ENCODE peak calls at places on chromosomes 3 and 15, in four cellular contexts. M is CD4-positive, alpha-beta T cell; G is endothelial cell; P is stomach. J is an unnamed sample.

GRCh38 chr15:57306944-57307411 is 69.3 kb upstream of the CGNL1 start:
- DNase-seq in M (no peak), G (no peak), P (no peak), J (no peak)

GRCh38 chr3:155138677-155139076 is 58.6 kb downstream of the MME start:
- DNase-seq in M (no peak), G (no peak), P (no peak), J (no peak)

GRCh38 chr3:138296639-138297038 is 33.0 kb downstream of the NME9 start:
- DNase-seq in M (no peak), G (no peak), P (no peak), J (no peak)

GRCh38 chr3:67239362-67239761 is 241.3 kb downstream of the KBTBD8 start:
- DNase-seq in M (no peak), G (no peak), P (no peak), J (no peak)

GRCh38 chr15:59685737-59686297 is 3.3 kb downstream of the BNIP2 start:
- DNase-seq in M (no peak), G (no peak), P (no peak), J (no peak)

GRCh38 chr3:16390581-16390980 is 122.9 kb downstream of the RFTN1 start:
- DNase-seq in M (no peak), G (no peak), P (no peak), J (no peak)

GRCh38 chr3:144760831-144761230 is 789.2 kb downstream of the DIPK2A start:
- DNase-seq in M (no peak), G (no peak), P (peak), J (no peak)

GRCh38 chr3:69986419-69986818 is 13.1 kb upstream of the SAMMSON start:
- DNase-seq in M (no peak), G (no peak), P (no peak), J (no peak)

GRCh38 chr15:70561885-70562284 is 201.5 kb downstream of the UACA start:
- DNase-seq in M (no peak), G (no peak), P (peak), J (no peak)

GRCh38 chr3:4814904-4815574 is 164.2 kb upstream of the BHLHE40 start:
- DNase-seq in M (no peak), G (no peak), P (no peak), J (no peak)

GRCh38 chr3:128431803-128432300 is 34.8 kb downstream of the DNAJB8 start:
- DNase-seq in M (no peak), G (no peak), P (no peak), J (no peak)

GRCh38 chr3:159928692-159929091 is 59.9 kb upstream of the IL12A start:
- DNase-seq in M (no peak), G (no peak), P (no peak), J (no peak)

GRCh38 chr15:89837134-89837829 is 22.6 kb upstream of the ANPEP start:
- DNase-seq in M (no peak), G (no peak), P (no peak), J (no peak)

GRCh38 chr3:35322070-35322469 is 317.3 kb upstream of the ARPP21 start:
- DNase-seq in M (no peak), G (no peak), P (no peak), J (no peak)

GRCh38 chr15:37891754-37892368 is 42.6 kb upstream of the TMCO5A start:
- DNase-seq in M (no peak), G (no peak), P (no peak), J (no peak)

GRCh38 chr3:122112754-122113153 is 57.6 kb downstream of the CD86 start:
- DNase-seq in M (no peak), G (no peak), P (no peak), J (no peak)
- TF ChIP-seq CTCF in M (no peak), G (no peak), P (no peak), J (no peak)

DNA sequence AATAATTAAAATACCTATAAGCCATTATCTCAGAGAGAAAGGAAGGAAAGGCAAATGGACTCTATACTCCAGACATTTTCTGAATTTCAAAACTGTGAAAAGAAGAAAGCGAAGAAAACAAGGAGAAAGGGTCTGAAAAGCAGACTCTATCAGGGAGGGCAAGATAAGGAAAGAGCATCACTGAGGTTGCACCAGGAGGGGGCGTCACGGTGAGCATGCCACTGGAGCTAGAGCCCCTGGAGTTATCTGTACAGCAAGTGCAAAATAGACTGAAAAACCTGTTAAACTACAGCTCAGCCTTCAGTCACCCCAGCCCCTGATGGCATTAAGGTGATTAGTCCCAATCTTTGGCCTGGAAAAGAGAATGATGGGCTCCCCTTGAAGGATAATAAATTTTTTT is 514.3 kb downstream of the GABRG3 start:
- DNase-seq in M (no peak), G (no peak), P (no peak), J (no peak)
- TF ChIP-seq CTCF in M (no peak), G (no peak), P (no peak), J (peak)

DNA sequence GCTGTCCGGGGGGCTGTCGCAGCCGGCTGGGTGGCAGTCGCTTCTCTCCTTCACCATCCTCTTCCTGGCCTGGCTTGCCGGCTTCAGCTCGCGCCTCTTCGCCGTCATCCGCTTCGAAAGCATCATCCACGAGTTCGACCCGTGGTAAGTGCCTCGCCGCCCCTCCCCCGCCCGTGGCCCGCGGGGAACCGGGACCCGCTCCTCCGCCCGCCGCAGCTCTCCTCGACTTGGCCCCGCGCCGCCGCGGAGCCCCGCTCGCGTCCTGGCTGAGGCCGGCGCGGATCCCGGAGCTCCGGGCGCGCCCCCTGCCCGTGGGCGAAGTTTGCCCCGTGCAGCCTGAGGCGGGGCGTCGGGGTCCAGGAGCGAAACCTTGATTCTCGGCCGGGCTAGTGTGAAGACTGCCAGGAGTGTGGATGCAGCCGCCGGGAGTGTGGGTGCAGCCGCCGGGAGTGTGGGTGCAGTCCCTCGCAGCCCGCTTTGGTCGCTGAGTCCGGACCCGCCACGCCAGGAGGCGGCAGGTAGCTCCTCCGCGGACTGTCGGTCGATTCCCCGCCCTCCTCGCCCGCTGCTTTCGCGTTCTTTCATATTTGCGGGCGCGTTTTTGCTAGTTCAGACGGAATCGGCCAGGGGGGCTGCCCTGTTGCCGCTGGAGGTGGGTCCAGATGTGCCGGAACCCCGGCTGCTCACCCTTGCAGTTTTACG is 595 bp downstream of the STT3B start:
- DNase-seq in M (peak), G (peak), P (peak), J (no peak)
- TF ChIP-seq CTCF in M (no peak), G (no peak), P (no peak), J (no peak)

GRCh38 chr3:65972765-65973164 is 66.0 kb downstream of the MAGI1 start:
- DNase-seq in M (no peak), G (no peak), P (no peak), J (no peak)

GRCh38 chr3:65978116-65978515 is 60.6 kb downstream of the MAGI1 start:
- DNase-seq in M (no peak), G (no peak), P (no peak), J (no peak)

GRCh38 chr3:65975031-65975430 is 63.7 kb downstream of the MAGI1 start:
- DNase-seq in M (no peak), G (no peak), P (no peak), J (no peak)

GRCh38 chr3:65971281-65972252 is 67.2 kb downstream of the MAGI1 start:
- DNase-seq in M (no peak), G (no peak), P (no peak), J (no peak)

GRCh38 chr3:65974505-65974904 is 64.2 kb downstream of the MAGI1 start:
- DNase-seq in M (no peak), G (no peak), P (no peak), J (no peak)
- TF ChIP-seq CTCF in M (no peak), G (no peak), P (no peak), J (no peak)

J was measured in D721Med.